ENCODE peak calls at places on chromosome 18, in six cellular contexts. One of them, this sample, is unnamed. For H3K4me1, the result is how much of the 10 kb centered on the place peaks cover.

GRCh38 chr18:69987870-69988269 is 40.2 kb upstream of the CD226 start:
- DNase-seq in psoas muscle: no peak
- DNase-seq in GM23338: no peak
- DNase-seq in Caco-2: no peak
- DNase-seq in pancreas: no peak
- DNase-seq in A549: no peak
- DNase-seq in this sample: no peak

GRCh38 chr18:67468038-67468437 is 48.5 kb downstream of the DSEL start:
- DNase-seq in pancreas: no peak
- DNase-seq in A549: no peak
- DNase-seq in GM23338: no peak
- DNase-seq in psoas muscle: no peak
- DNase-seq in Caco-2: no peak
- DNase-seq in this sample: no peak

GRCh38 chr18:63559567-63560491 is 17.7 kb downstream of the SERPINB12 start:
- DNase-seq in A549: no peak
- DNase-seq in psoas muscle: no peak
- DNase-seq in GM23338: no peak
- DNase-seq in pancreas: no peak
- DNase-seq in Caco-2: no peak
- DNase-seq in this sample: no peak

GRCh38 chr18:13726972-13727331 is 479 bp downstream of the RNMT start:
- DNase-seq in GM23338: peak
- DNase-seq in A549: peak
- DNase-seq in pancreas: peak
- DNase-seq in psoas muscle: peak
- DNase-seq in Caco-2: peak
- DNase-seq in this sample: peak

GRCh38 chr18:80231616-80232015 is 15.7 kb downstream of the PARD6G start:
- DNase-seq in Caco-2: no peak
- DNase-seq in GM23338: no peak
- DNase-seq in pancreas: no peak
- DNase-seq in A549: no peak
- DNase-seq in psoas muscle: no peak
- DNase-seq in this sample: no peak

GRCh38 chr18:26089247-26090129 is 925 bp downstream of the SS18 start:
- DNase-seq in psoas muscle: no peak
- DNase-seq in A549: peak
- DNase-seq in GM23338: peak
- DNase-seq in pancreas: no peak
- DNase-seq in Caco-2: no peak
- DNase-seq in this sample: peak

GRCh38 chr18:59823611-59824195 is 76.1 kb upstream of the PMAIP1 start:
- DNase-seq in psoas muscle: peak
- DNase-seq in A549: peak
- DNase-seq in Caco-2: peak
- DNase-seq in pancreas: no peak
- DNase-seq in GM23338: peak
- DNase-seq in this sample: peak

GRCh38 chr18:58819051-58819450 is 45.6 kb upstream of the ZNF532 start:
- DNase-seq in GM23338: no peak
- DNase-seq in pancreas: no peak
- DNase-seq in psoas muscle: no peak
- DNase-seq in Caco-2: no peak
- DNase-seq in A549: no peak
- DNase-seq in this sample: no peak

GRCh38 chr18:12046751-12047335 is 46.8 kb upstream of the ANKRD62 start:
- DNase-seq in pancreas: no peak
- DNase-seq in GM23338: peak
- DNase-seq in Caco-2: peak
- DNase-seq in A549: no peak
- DNase-seq in psoas muscle: no peak
- DNase-seq in this sample: no peak

GRCh38 chr18:7605705-7606104 is 38.6 kb downstream of the PTPRM start:
- DNase-seq in GM23338: peak
- DNase-seq in pancreas: no peak
- DNase-seq in A549: no peak
- DNase-seq in Caco-2: no peak
- DNase-seq in psoas muscle: no peak
- DNase-seq in this sample: no peak

GRCh38 chr18:65906621-65907034 is 155.8 kb downstream of the CDH7 start:
- DNase-seq in pancreas: no peak
- DNase-seq in A549: no peak
- DNase-seq in GM23338: peak
- DNase-seq in psoas muscle: no peak
- DNase-seq in Caco-2: peak
- DNase-seq in this sample: no peak

GRCh38 chr18:79598046-79598884 is 81.3 kb upstream of the CTDP1 start:
- DNase-seq in psoas muscle: peak
- DNase-seq in A549: no peak
- DNase-seq in Caco-2: no peak
- DNase-seq in GM23338: no peak
- DNase-seq in pancreas: peak
- DNase-seq in this sample: no peak

GRCh38 chr18:12233378-12233777 is 20.8 kb upstream of the CIDEA start:
- DNase-seq in Caco-2: no peak
- DNase-seq in pancreas: no peak
- DNase-seq in A549: no peak
- DNase-seq in GM23338: no peak
- DNase-seq in psoas muscle: no peak
- DNase-seq in this sample: no peak

GRCh38 chr18:471701-472100 is 28.8 kb downstream of the COLEC12 start:
- DNase-seq in Caco-2: no peak
- DNase-seq in pancreas: no peak
- DNase-seq in GM23338: no peak
- DNase-seq in A549: no peak
- DNase-seq in psoas muscle: no peak
- DNase-seq in this sample: no peak

GRCh38 chr18:464311-464659 is 36.2 kb downstream of the COLEC12 start:
- DNase-seq in psoas muscle: no peak
- DNase-seq in GM23338: no peak
- DNase-seq in Caco-2: no peak
- DNase-seq in A549: no peak
- DNase-seq in pancreas: no peak
- DNase-seq in this sample: no peak

GRCh38 chr18:470661-471501 is 29.6 kb downstream of the COLEC12 start:
- DNase-seq in psoas muscle: no peak
- DNase-seq in pancreas: no peak
- DNase-seq in Caco-2: no peak
- DNase-seq in A549: no peak
- DNase-seq in GM23338: no peak
- DNase-seq in this sample: no peak

GRCh38 chr18:473687-474265 is 26.7 kb downstream of the COLEC12 start:
- DNase-seq in GM23338: no peak
- DNase-seq in Caco-2: no peak
- DNase-seq in A549: no peak
- DNase-seq in pancreas: no peak
- DNase-seq in psoas muscle: no peak
- DNase-seq in this sample: no peak

DNA sequence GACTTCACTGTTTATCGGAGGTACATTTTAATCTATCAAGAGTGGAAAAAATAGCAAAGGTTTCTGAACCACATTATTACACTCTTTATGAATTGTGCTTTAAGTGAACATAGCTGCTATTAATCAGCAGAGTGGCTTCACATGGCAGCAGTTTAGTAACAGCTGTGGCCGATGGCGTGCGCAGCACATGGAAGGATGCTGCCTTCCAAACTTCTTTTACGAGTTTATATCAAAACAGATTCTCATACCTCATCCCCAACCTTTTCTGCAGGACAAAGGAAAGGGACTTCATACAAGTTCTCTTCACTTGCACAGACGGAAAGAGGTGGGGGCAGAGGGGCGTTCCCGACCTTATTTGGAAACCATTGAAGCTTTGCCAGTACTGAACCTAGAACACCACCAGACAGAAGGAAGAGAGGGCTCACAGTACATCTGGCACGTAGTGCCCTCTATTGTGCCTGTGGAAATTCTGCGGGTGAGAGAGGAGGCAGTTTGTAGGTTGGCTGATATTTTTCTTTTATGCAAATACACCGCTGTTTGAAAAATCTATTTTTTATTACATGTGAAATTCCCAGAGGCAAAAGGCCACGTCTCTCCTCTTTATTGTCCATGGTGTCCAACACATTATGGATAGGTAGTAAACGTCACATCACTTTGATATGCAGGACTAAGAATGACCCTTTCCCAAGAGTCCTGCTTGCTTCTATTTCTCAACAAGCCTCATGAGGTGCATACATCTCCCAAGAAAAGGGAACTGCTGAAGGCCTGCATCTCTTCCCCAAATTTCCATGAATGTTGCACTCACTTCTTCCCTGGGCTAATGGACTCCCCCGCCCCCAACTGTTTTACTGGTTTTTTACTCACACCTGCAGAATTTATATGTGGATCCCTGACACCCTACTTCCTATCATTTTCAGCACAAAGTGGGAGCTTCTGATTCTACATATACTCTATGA is 31.4 kb downstream of the COLEC12 start:
- DNase-seq in GM23338: no peak
- DNase-seq in Caco-2: no peak
- DNase-seq in A549: no peak
- DNase-seq in pancreas: no peak
- DNase-seq in psoas muscle: no peak
- DNase-seq in this sample: no peak
- H3K4me1 ChIP-seq in GM23338: under half
- H3K4me1 ChIP-seq in Caco-2: under half
- H3K4me1 ChIP-seq in A549: under half
- H3K4me1 ChIP-seq in pancreas: under half
- H3K4me1 ChIP-seq in psoas muscle: under half
- H3K4me1 ChIP-seq in this sample: under half

DNA sequence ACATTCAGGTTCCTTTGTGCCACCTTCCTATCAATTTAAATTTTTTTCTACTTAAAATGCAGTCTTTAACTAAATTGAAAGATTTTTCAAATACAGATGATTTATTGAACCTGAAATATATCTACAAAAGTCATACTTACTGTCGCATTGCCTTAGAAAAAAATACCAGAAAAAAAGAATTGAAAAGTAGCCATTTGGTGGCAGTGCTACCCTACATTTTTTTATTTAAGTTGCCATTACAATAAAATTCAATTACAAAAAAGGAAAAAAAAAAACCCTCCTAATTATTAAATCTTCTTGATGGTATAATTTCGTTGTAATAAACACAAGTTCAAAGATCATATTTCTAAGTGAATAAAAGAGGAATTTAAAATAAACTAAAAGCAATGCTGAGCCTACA is 43.4 kb downstream of the DSC3 start:
- DNase-seq in pancreas: no peak
- DNase-seq in Caco-2: no peak
- DNase-seq in A549: no peak
- DNase-seq in psoas muscle: no peak
- DNase-seq in GM23338: no peak
- DNase-seq in this sample: no peak
- TF ChIP-seq CTCF in pancreas: no peak
- TF ChIP-seq CTCF in Caco-2: no peak
- TF ChIP-seq CTCF in A549: peak
- TF ChIP-seq CTCF in psoas muscle: no peak
- TF ChIP-seq CTCF in GM23338: peak
- TF ChIP-seq CTCF in this sample: peak

GRCh38 chr18:78102135-78102534 is 852.5 kb downstream of the GALR1 start:
- DNase-seq in Caco-2: no peak
- DNase-seq in psoas muscle: no peak
- DNase-seq in pancreas: no peak
- DNase-seq in A549: no peak
- DNase-seq in GM23338: no peak
- DNase-seq in this sample: no peak

GRCh38 chr18:78106946-78107345 is 857.3 kb downstream of the GALR1 start:
- DNase-seq in psoas muscle: no peak
- DNase-seq in GM23338: no peak
- DNase-seq in Caco-2: no peak
- DNase-seq in A549: no peak
- DNase-seq in pancreas: no peak
- DNase-seq in this sample: no peak

GRCh38 chr18:78107363-78107762 is 857.7 kb downstream of the GALR1 start:
- DNase-seq in A549: no peak
- DNase-seq in GM23338: no peak
- DNase-seq in psoas muscle: no peak
- DNase-seq in pancreas: no peak
- DNase-seq in Caco-2: no peak
- DNase-seq in this sample: no peak

GRCh38 chr18:78108587-78108986 is 858.9 kb downstream of the GALR1 start:
- DNase-seq in GM23338: no peak
- DNase-seq in Caco-2: no peak
- DNase-seq in A549: no peak
- DNase-seq in pancreas: no peak
- DNase-seq in psoas muscle: no peak
- DNase-seq in this sample: no peak

DNA sequence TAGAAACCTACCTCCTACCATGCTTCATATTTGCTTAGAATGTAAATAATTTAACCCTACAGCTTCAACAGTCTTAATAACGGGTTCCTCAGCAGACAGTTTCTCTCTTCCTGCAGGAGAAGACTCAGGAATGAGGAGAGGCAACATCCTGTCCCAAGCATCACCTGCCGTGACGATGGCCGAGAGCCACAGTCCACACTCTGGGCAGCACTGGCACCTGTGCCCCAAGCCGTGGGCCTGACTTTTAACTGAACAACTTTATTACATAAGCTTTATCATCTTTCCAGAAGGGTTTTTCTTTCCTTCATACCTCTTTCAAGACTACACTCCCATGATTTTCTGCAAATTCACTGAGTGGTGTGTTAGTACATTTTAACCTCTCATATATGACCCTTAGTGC is 856.0 kb downstream of the GALR1 start:
- DNase-seq in GM23338: no peak
- DNase-seq in A549: no peak
- DNase-seq in psoas muscle: no peak
- DNase-seq in pancreas: no peak
- DNase-seq in Caco-2: no peak
- DNase-seq in this sample: no peak
- H3K4me1 ChIP-seq in GM23338: under half
- H3K4me1 ChIP-seq in A549: under half
- H3K4me1 ChIP-seq in psoas muscle: under half
- H3K4me1 ChIP-seq in pancreas: under half
- H3K4me1 ChIP-seq in Caco-2: under half
- H3K4me1 ChIP-seq in this sample: under half

DNA sequence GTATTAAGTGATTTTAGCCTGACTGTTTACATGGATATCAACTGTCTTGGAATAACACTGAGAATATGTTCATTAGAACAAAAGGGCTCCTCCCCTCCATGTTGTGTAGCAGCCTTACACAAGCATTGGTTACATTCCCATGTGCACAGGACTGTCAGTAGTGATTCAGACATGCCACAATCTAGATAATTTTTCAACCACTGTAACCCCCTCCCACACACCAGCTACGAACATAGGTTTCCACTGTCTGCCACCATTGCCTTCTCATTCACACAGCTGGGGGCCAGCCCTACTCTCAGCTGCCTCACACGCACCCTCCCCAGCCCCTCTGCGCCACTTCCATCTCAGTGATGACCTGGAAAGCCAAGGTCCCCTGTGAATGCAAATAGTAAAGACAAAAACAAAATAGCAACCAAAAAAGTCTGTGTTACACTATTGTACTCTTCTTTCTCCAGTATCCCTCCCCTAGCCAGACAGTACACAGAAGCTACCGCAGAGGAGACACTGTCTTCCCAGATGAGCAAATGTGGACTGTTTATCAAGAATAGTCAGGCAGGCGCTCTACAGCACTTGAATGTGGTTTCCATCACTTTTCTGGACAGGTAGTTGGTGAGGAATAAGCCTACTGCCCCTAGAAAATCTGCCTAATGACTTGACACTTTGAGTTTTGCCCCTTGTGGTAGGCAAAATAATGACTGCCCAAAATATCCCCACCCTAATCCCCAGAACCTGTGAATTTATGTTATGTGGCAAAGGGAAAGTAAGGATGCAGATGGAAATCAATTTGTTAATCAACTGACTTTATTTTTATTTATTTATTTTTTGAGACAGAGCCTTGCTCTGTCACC is 27.9 kb upstream of the TYMS start:
- DNase-seq in Caco-2: peak
- DNase-seq in GM23338: peak
- DNase-seq in A549: no peak
- DNase-seq in pancreas: no peak
- DNase-seq in psoas muscle: no peak
- DNase-seq in this sample: no peak
- TF ChIP-seq CTCF in Caco-2: no peak
- TF ChIP-seq CTCF in GM23338: peak
- TF ChIP-seq CTCF in A549: no peak
- TF ChIP-seq CTCF in pancreas: no peak
- TF ChIP-seq CTCF in psoas muscle: no peak
- TF ChIP-seq CTCF in this sample: no peak